ENCODE peak calls at places on chromosomes 5 and 9, in four cellular contexts. C is K562, B is H1, M is GM12878. E is an unnamed sample.

GRCh38 chr5:134851307-134851923 is 5.6 kb downstream of the C5orf24 start:
- DNase-seq in M (no peak), C (peak; percentile 27), B (peak; percentile 24), E (no peak)

GRCh38 chr9:89078860-89079259 is 87.6 kb downstream of the S1PR3 start:
- DNase-seq in B (no peak), M (no peak), C (no peak), E (no peak)

GRCh38 chr5:127785098-127785927 is 82.1 kb downstream of the CCDC192 start:
- DNase-seq in B (no peak), M (peak; percentile 16), C (no peak), E (no peak)

GRCh38 chr9:136339173-136339957 is 12.0 kb downstream of the GPSM1 start:
- DNase-seq in B (peak; percentile 89), M (no peak), C (peak; percentile 79), E (peak; percentile 76)

GRCh38 chr9:124133752-124134151 is 122.2 kb downstream of the LHX2 start:
- DNase-seq in M (no peak), C (peak; percentile 58), B (no peak), E (no peak)

GRCh38 chr9:129653819-129654528 is 11.5 kb upstream of the PRRX2 start:
- DNase-seq in C (no peak), B (no peak), M (no peak), E (no peak)

GRCh38 chr5:74206571-74207550 is 433.7 kb downstream of the ENC1 start:
- DNase-seq in B (no peak), C (no peak), M (no peak), E (no peak)

GRCh38 chr5:122350496-122350895 is 38.5 kb downstream of the SNCAIP start:
- DNase-seq in C (no peak), M (no peak), B (no peak), E (no peak)

GRCh38 chr5:179180921-179181645 is 120.9 kb downstream of the ZNF354C start:
- DNase-seq in C (no peak), M (no peak), B (no peak), E (no peak)

GRCh38 chr9:117088140-117088539 is 326.7 kb downstream of the ASTN2 start:
- DNase-seq in M (no peak), C (no peak), B (no peak), E (no peak)
- TF ChIP-seq GABPA in M (no peak), C (no peak), B (no peak), E (no peak)

GRCh38 chr9:35757527-35758275 is 3.6 kb upstream of the MSMP start:
- DNase-seq in M (no peak), C (peak; percentile 41), B (no peak), E (no peak)

GRCh38 chr9:35755071-35755470 is 995 bp upstream of the MSMP start:
- DNase-seq in C (no peak), B (no peak), M (no peak), E (no peak)

GRCh38 chr9:35756743-35757526 is 2.9 kb upstream of the MSMP start:
- DNase-seq in C (peak; percentile 66), M (no peak), B (peak; percentile 87), E (peak; percentile 59)

GRCh38 chr9:35754264-35754663 is at the start of gene MSMP:
- DNase-seq in B (no peak), C (no peak), M (no peak), E (no peak)

GRCh38 chr9:35756275-35756742 is 2.2 kb upstream of the MSMP start:
- DNase-seq in C (no peak), B (no peak), M (no peak), E (peak; percentile 86)
- TF ChIP-seq GABPA in C (no peak), B (no peak), M (no peak), E (no peak)

GRCh38 chr5:96577909-96578308 is 84.3 kb upstream of the CAST start:
- DNase-seq in C (no peak), B (no peak), M (no peak), E (no peak)

GRCh38 chr5:96584712-96585111 is 77.5 kb upstream of the CAST start:
- DNase-seq in C (no peak), B (no peak), M (no peak), E (no peak)

GRCh38 chr5:96579711-96580110 is 82.5 kb upstream of the CAST start:
- DNase-seq in M (no peak), C (no peak), B (no peak), E (no peak)

GRCh38 chr5:96582343-96582742 is 79.8 kb upstream of the CAST start:
- DNase-seq in C (no peak), B (no peak), M (no peak), E (no peak)
- TF ChIP-seq GABPA in C (no peak), B (no peak), M (no peak), E (no peak)

GRCh38 chr9:32351845-32352244 is 32.6 kb upstream of the ACO1 start:
- DNase-seq in C (peak; percentile 5), B (peak; percentile 59), M (no peak), E (peak; percentile 33)

GRCh38 chr9:32344551-32345182 is 39.8 kb upstream of the ACO1 start:
- DNase-seq in C (no peak), M (no peak), B (peak; percentile 72), E (no peak)

GRCh38 chr9:32350682-32351081 is 33.8 kb upstream of the ACO1 start:
- DNase-seq in C (no peak), B (no peak), M (no peak), E (no peak)

GRCh38 chr9:32345243-32345642 is 39.2 kb upstream of the ACO1 start:
- DNase-seq in B (peak; percentile 61), C (no peak), M (no peak), E (no peak)

DNA sequence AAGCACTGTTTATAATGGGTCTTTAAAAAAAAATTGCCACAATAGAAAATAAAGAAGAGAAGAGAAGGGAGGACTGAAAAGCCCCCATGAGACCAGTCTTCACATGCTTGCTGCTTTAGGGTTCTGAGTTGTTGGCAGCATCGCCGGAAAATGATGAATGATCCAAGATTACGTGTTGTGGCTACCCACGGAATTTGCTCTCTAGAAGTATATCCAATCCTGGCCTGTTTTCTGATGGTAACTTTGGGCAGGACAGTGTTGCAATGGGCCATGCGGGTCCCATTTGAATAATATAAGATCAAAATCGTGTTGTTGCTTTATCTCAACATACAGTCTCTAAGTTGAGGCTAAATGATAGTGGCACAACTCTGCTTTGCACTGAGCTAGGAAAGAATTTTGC is 36.2 kb upstream of the ACO1 start:
- DNase-seq in B (no peak), M (no peak), C (no peak), E (no peak)
- TF ChIP-seq GABPA in B (no peak), M (no peak), C (no peak), E (no peak)

E was measured in HL-60.